ENCODE peak calls at places on chromosomes 6 and 20, in five cellular contexts. One of them, this sample, is unnamed.

GRCh38 chr20:62925420-62926228 is 681 bp downstream of the DIDO1 start:
- DNase-seq in NCI-H1417: no peak
- DNase-seq in astrocyte of the spinal cord: peak
- DNase-seq in B cell: no peak
- DNase-seq in left ventricle myocardium inferior: no peak
- DNase-seq in this sample: peak

GRCh38 chr6:4794140-4794707 is 18.0 kb downstream of the CDYL start:
- DNase-seq in NCI-H1417: no peak
- DNase-seq in astrocyte of the spinal cord: no peak
- DNase-seq in B cell: no peak
- DNase-seq in left ventricle myocardium inferior: peak
- DNase-seq in this sample: no peak

GRCh38 chr6:43724354-43724753 is 36.8 kb upstream of the MRPS18A start:
- DNase-seq in NCI-H1417: no peak
- DNase-seq in astrocyte of the spinal cord: no peak
- DNase-seq in B cell: no peak
- DNase-seq in left ventricle myocardium inferior: no peak
- DNase-seq in this sample: no peak

GRCh38 chr20:23100021-23100753 is 14.1 kb upstream of the CD93 start:
- DNase-seq in NCI-H1417: no peak
- DNase-seq in astrocyte of the spinal cord: no peak
- DNase-seq in B cell: no peak
- DNase-seq in left ventricle myocardium inferior: no peak
- DNase-seq in this sample: no peak

GRCh38 chr6:117613920-117614535 is 11.7 kb upstream of the GOPC start:
- DNase-seq in NCI-H1417: no peak
- DNase-seq in astrocyte of the spinal cord: peak
- DNase-seq in B cell: no peak
- DNase-seq in left ventricle myocardium inferior: no peak
- DNase-seq in this sample: no peak

GRCh38 chr6:105251689-105252088 is 71.9 kb upstream of the POPDC3 start:
- DNase-seq in NCI-H1417: no peak
- DNase-seq in astrocyte of the spinal cord: no peak
- DNase-seq in B cell: no peak
- DNase-seq in left ventricle myocardium inferior: no peak
- DNase-seq in this sample: no peak

GRCh38 chr6:27049863-27050781 is 197.4 kb upstream of the PRSS16 start:
- DNase-seq in NCI-H1417: peak
- DNase-seq in astrocyte of the spinal cord: no peak
- DNase-seq in B cell: no peak
- DNase-seq in left ventricle myocardium inferior: no peak
- DNase-seq in this sample: no peak

GRCh38 chr6:79993911-79994309 is 10.5 kb upstream of the TTK start:
- DNase-seq in NCI-H1417: no peak
- DNase-seq in astrocyte of the spinal cord: no peak
- DNase-seq in B cell: no peak
- DNase-seq in left ventricle myocardium inferior: no peak
- DNase-seq in this sample: no peak

GRCh38 chr20:50857348-50857747 is 62.5 kb downstream of the BCAS4 start:
- DNase-seq in NCI-H1417: no peak
- DNase-seq in astrocyte of the spinal cord: no peak
- DNase-seq in B cell: no peak
- DNase-seq in left ventricle myocardium inferior: no peak
- DNase-seq in this sample: no peak

GRCh38 chr6:8014947-8015346 is 49.2 kb downstream of the BLOC1S5 start:
- DNase-seq in NCI-H1417: peak
- DNase-seq in astrocyte of the spinal cord: no peak
- DNase-seq in B cell: no peak
- DNase-seq in left ventricle myocardium inferior: no peak
- DNase-seq in this sample: no peak

GRCh38 chr6:26576929-26577719 is 19.6 kb upstream of the ABT1 start:
- DNase-seq in NCI-H1417: no peak
- DNase-seq in astrocyte of the spinal cord: peak
- DNase-seq in B cell: no peak
- DNase-seq in left ventricle myocardium inferior: peak
- DNase-seq in this sample: peak

GRCh38 chr6:134007077-134007476 is 45.3 kb downstream of the SLC2A12 start:
- DNase-seq in NCI-H1417: peak
- DNase-seq in astrocyte of the spinal cord: no peak
- DNase-seq in B cell: no peak
- DNase-seq in left ventricle myocardium inferior: no peak
- DNase-seq in this sample: no peak

GRCh38 chr6:170043150-170043819 is 247.6 kb downstream of the DLL1 start:
- DNase-seq in NCI-H1417: no peak
- DNase-seq in astrocyte of the spinal cord: no peak
- DNase-seq in B cell: no peak
- DNase-seq in left ventricle myocardium inferior: no peak
- DNase-seq in this sample: no peak

GRCh38 chr20:20207291-20207690 is 155.0 kb downstream of the CFAP61 start:
- DNase-seq in NCI-H1417: peak
- DNase-seq in astrocyte of the spinal cord: no peak
- DNase-seq in B cell: no peak
- DNase-seq in left ventricle myocardium inferior: no peak
- DNase-seq in this sample: no peak

GRCh38 chr6:43171284-43172126 is 436 bp downstream of the SRF start:
- DNase-seq in NCI-H1417: no peak
- DNase-seq in astrocyte of the spinal cord: no peak
- DNase-seq in B cell: no peak
- DNase-seq in left ventricle myocardium inferior: no peak
- DNase-seq in this sample: peak

GRCh38 chr6:168091381-168092264 is 12.6 kb upstream of the FRMD1 start:
- DNase-seq in NCI-H1417: no peak
- DNase-seq in astrocyte of the spinal cord: no peak
- DNase-seq in B cell: no peak
- DNase-seq in left ventricle myocardium inferior: no peak
- DNase-seq in this sample: no peak

GRCh38 chr20:62368629-62369507 is 1.8 kb upstream of the LAMA5 start:
- DNase-seq in NCI-H1417: peak
- DNase-seq in astrocyte of the spinal cord: peak
- DNase-seq in B cell: no peak
- DNase-seq in left ventricle myocardium inferior: no peak
- DNase-seq in this sample: no peak

GRCh38 chr6:3891889-3892288 is 42.7 kb downstream of the FAM50B start:
- DNase-seq in NCI-H1417: no peak
- DNase-seq in astrocyte of the spinal cord: no peak
- DNase-seq in B cell: no peak
- DNase-seq in left ventricle myocardium inferior: no peak
- DNase-seq in this sample: no peak

GRCh38 chr6:74409447-74409846 is 713.4 kb downstream of the CD109 start:
- DNase-seq in NCI-H1417: peak
- DNase-seq in astrocyte of the spinal cord: peak
- DNase-seq in B cell: no peak
- DNase-seq in left ventricle myocardium inferior: no peak
- DNase-seq in this sample: no peak